ENCODE peak calls at places on chromosomes 12 and 14, in nine cellular contexts. F is activated T-helper 1 cell treated with Interleukin-2 at 50 U/mL for 16 hours; X is HEK293T; B is Daoy; H is SK-N-DZ; R is GM04504; G is NCI-H146; N is activated CD8-positive, alpha-beta T cell treated with anti-CD3 and anti-CD28 coated beads, Interleukin-2, amount 10 ng/mL, durations not matched to agents 7 days and 5 days; Y is bronchial epithelial cell. P is an unnamed sample.

GRCh38 chr12:119259483-119259882 is 75.0 kb upstream of the CCDC60 start:
- DNase-seq in F (no peak), X (no peak), B (peak), H (no peak), R (no peak), G (no peak), N (no peak), Y (no peak), P (no peak)

GRCh38 chr14:32006267-32007110 is 70.6 kb upstream of the ARHGAP5 start:
- DNase-seq in F (no peak), X (no peak), B (peak), H (no peak), R (no peak), G (no peak), N (no peak), Y (peak), P (peak)

GRCh38 chr14:87944987-87945604 is 47.9 kb downstream of the GALC start:
- DNase-seq in F (no peak), X (peak), B (peak), H (peak), R (peak), G (peak), N (peak), Y (peak), P (peak)

GRCh38 chr14:54894995-54895394 is 7.6 kb downstream of the GCH1 start:
- DNase-seq in F (no peak), X (no peak), B (peak), H (no peak), R (no peak), G (no peak), N (no peak), Y (peak), P (no peak)

GRCh38 chr14:89660183-89660582 is 243.2 kb upstream of the FOXN3 start:
- DNase-seq in F (no peak), X (no peak), B (no peak), H (peak), R (peak), G (no peak), N (no peak), Y (no peak), P (no peak)

GRCh38 chr12:6784292-6784691 is 5.0 kb upstream of the CD4 start:
- DNase-seq in F (no peak), X (no peak), B (no peak), H (no peak), R (no peak), G (no peak), N (peak), Y (peak), P (no peak)

GRCh38 chr14:32472512-32473472 is 143.7 kb downstream of the AKAP6 start:
- DNase-seq in F (no peak), X (no peak), B (peak), H (no peak), R (no peak), G (peak), N (no peak), Y (peak), P (no peak)

GRCh38 chr12:19710811-19711793 is 271.8 kb downstream of the AEBP2 start:
- DNase-seq in F (no peak), X (no peak), B (no peak), H (no peak), R (no peak), G (no peak), N (no peak), Y (no peak), P (no peak)

GRCh38 chr14:24734917-24735500 is 101.0 kb upstream of the GZMB start:
- DNase-seq in F (no peak), X (peak), B (peak), H (peak), R (peak), G (peak), N (peak), Y (peak), P (peak)

GRCh38 chr14:104794641-104795467 is 694 bp downstream of the AKT1 start:
- DNase-seq in F (no peak), X (peak), B (peak), H (no peak), R (no peak), G (peak), N (peak), Y (no peak), P (peak)